ENCODE peak calls at places on chromosomes 3 and 15, in four cellular contexts. B is aorta, K is tibial nerve, J is NCI-H1105. Y is an unnamed sample.

GRCh38 chr15:43881944-43882343 is 55.1 kb downstream of the WDR76 start:
- DNase-seq in B (no peak), K (no peak), J (no peak), Y (no peak)

GRCh38 chr15:65521355-65521754 is 3.9 kb upstream of the DPP8 start:
- DNase-seq in B (no peak), K (no peak), J (no peak), Y (no peak)

GRCh38 chr3:56962922-56963321 is 97.5 kb upstream of the SPATA12 start:
- DNase-seq in B (no peak), K (no peak), J (no peak), Y (no peak)

GRCh38 chr15:35460616-35461015 is 85.3 kb downstream of the DPH6 start:
- DNase-seq in B (no peak), K (no peak), J (no peak), Y (no peak)

GRCh38 chr3:56424885-56425284 is 43.4 kb downstream of the ERC2 start:
- DNase-seq in B (no peak), K (no peak), J (no peak), Y (no peak)

GRCh38 chr3:50314816-50315215 is 7.7 kb downstream of the HYAL2 start:
- DNase-seq in B (no peak), K (no peak), J (no peak), Y (no peak)

GRCh38 chr3:16319307-16319706 is 54.3 kb downstream of the OXNAD1 start:
- DNase-seq in B (no peak), K (no peak), J (no peak), Y (no peak)

GRCh38 chr15:31372635-31373091 is 46.0 kb downstream of the KLF13 start:
- DNase-seq in B (no peak), K (peak), J (no peak), Y (no peak)

GRCh38 chr15:66014639-66015182 is 145.4 kb downstream of the RAB11A start:
- DNase-seq in B (no peak), K (no peak), J (no peak), Y (no peak)

GRCh38 chr3:15982667-15983145 is 184.9 kb upstream of the ANKRD28 start:
- DNase-seq in B (no peak), K (no peak), J (peak), Y (no peak)

GRCh38 chr3:40593351-40593750 is 68.6 kb downstream of the ZNF621 start:
- DNase-seq in B (no peak), K (no peak), J (no peak), Y (no peak)

GRCh38 chr3:132756108-132756650 is 34.0 kb upstream of the NPHP3 start:
- DNase-seq in B (no peak), K (no peak), J (no peak), Y (no peak)

GRCh38 chr3:150334974-150335373 is 73.1 kb upstream of the TSC22D2 start:
- DNase-seq in B (no peak), K (no peak), J (no peak), Y (no peak)

GRCh38 chr15:61084502-61084901 is 144.6 kb downstream of the RORA start:
- DNase-seq in B (no peak), K (no peak), J (no peak), Y (no peak)

GRCh38 chr3:183711516-183711915 is 13.9 kb downstream of the YEATS2 start:
- DNase-seq in B (no peak), K (no peak), J (no peak), Y (no peak)

GRCh38 chr3:119819806-119820205 is 37.9 kb downstream of the NR1I2 start:
- DNase-seq in B (no peak), K (no peak), J (no peak), Y (no peak)

GRCh38 chr15:74265046-74265639 is 29.0 kb downstream of the CCDC33 start:
- DNase-seq in B (no peak), K (no peak), J (no peak), Y (no peak)

GRCh38 chr15:77901921-77902750 is 175.4 kb downstream of the TBC1D2B start:
- DNase-seq in B (peak), K (no peak), J (no peak), Y (no peak)

GRCh38 chr3:170745211-170745718 is 124.7 kb downstream of the RPL22L1 start:
- DNase-seq in B (no peak), K (no peak), J (no peak), Y (no peak)